ENCODE peak calls at places on chromosome 14, in four cellular contexts. O is thoracic aorta, P is astrocyte of the cerebellum, W is fibroblast of pulmonary artery. B is an unnamed sample.

GRCh38 chr14:101196795-101197590 is 293.5 kb upstream of the RTL1 start:
- DNase-seq in W (no peak), P (no peak), O (no peak), B (no peak)

GRCh38 chr14:53902307-53902706 is 54.3 kb downstream of the BMP4 start:
- DNase-seq in P (no peak), O (no peak), W (no peak), B (no peak)

GRCh38 chr14:99803106-99803437 is 9.9 kb downstream of the EML1 start:
- DNase-seq in P (no peak), O (no peak), W (no peak), B (no peak)

GRCh38 chr14:74627071-74627470 is 15.0 kb upstream of the LTBP2 start:
- DNase-seq in O (no peak), W (no peak), P (no peak), B (no peak)

GRCh38 chr14:79528843-79529405 is 682.4 kb downstream of the DIO2 start:
- DNase-seq in W (no peak), P (no peak), O (no peak), B (no peak)

GRCh38 chr14:71317385-71318096 is 410.3 kb downstream of the PCNX1 start:
- DNase-seq in W (no peak), O (no peak), P (no peak), B (peak; percentile 50)

GRCh38 chr14:21257395-21258193 is 11.6 kb downstream of the HNRNPC start:
- DNase-seq in O (no peak), P (no peak), W (no peak), B (peak; percentile 42)

GRCh38 chr14:74852922-74853530 is 22.9 kb downstream of the PROX2 start:
- DNase-seq in P (no peak), O (no peak), W (peak; percentile 56), B (peak; percentile 93)

GRCh38 chr14:49306152-49306751 is 279.9 kb downstream of the RPS29 start:
- DNase-seq in W (peak; percentile 20), P (peak; percentile 6), O (no peak), B (peak; percentile 1)

GRCh38 chr14:94102768-94103482 is 7.6 kb upstream of the IFI27 start:
- DNase-seq in W (no peak), O (no peak), P (no peak), B (no peak)

GRCh38 chr14:71764701-71765347 is 167.4 kb upstream of the RGS6 start:
- DNase-seq in W (no peak), P (no peak), O (no peak), B (peak; percentile 22)

GRCh38 chr14:66628646-66629045 is 120.7 kb downstream of the GPHN start:
- DNase-seq in O (no peak), W (peak; percentile 25), P (no peak), B (peak; percentile 50)

GRCh38 chr14:99055019-99055418 is 217.0 kb downstream of the BCL11B start:
- DNase-seq in O (no peak), W (no peak), P (no peak), B (peak; percentile 42)

GRCh38 chr14:75539165-75539561 is 16.9 kb downstream of the BATF start:
- DNase-seq in P (no peak), O (no peak), W (no peak), B (no peak)

GRCh38 chr14:78752789-78753188 is 582.6 kb downstream of the NRXN3 start:
- DNase-seq in P (no peak), W (no peak), O (no peak), B (no peak)

GRCh38 chr14:80850197-80850814 is 91.2 kb downstream of the CEP128 start:
- DNase-seq in O (no peak), P (peak; percentile 41), W (peak; percentile 79), B (peak; percentile 53)

GRCh38 chr14:62597143-62597542 is 448.1 kb downstream of the KCNH5 start:
- DNase-seq in O (no peak), P (no peak), W (no peak), B (no peak)

GRCh38 chr14:73262427-73263183 is 25.3 kb downstream of the PAPLN start:
- DNase-seq in P (no peak), W (no peak), O (no peak), B (no peak)

GRCh38 chr14:68283378-68284123 is 464.0 kb downstream of the RAD51B start:
- DNase-seq in W (no peak), P (no peak), O (no peak), B (peak; percentile 29)

GRCh38 chr14:73717998-73718741 is 4.0 kb upstream of the PNMA1 start:
- DNase-seq in O (no peak), P (no peak), W (no peak), B (no peak)

GRCh38 chr14:91245029-91245428 is 525 bp upstream of the GPR68 start:
- DNase-seq in O (no peak), P (no peak), W (no peak), B (no peak)

GRCh38 chr14:72611956-72612500 is 281.9 kb downstream of the DPF3 start:
- DNase-seq in W (no peak), P (no peak), O (no peak), B (no peak)

GRCh38 chr14:63046339-63047268 is 1.3 kb upstream of the KCNH5 start:
- DNase-seq in W (no peak), O (no peak), P (no peak), B (no peak)

GRCh38 chr14:74135386-74135785 is 50.6 kb downstream of the LIN52 start:
- DNase-seq in O (no peak), W (peak; percentile 69), P (peak; percentile 48), B (peak; percentile 46)

GRCh38 chr14:72104011-72104613 is 171.9 kb downstream of the RGS6 start:
- DNase-seq in W (no peak), O (no peak), P (no peak), B (no peak)

GRCh38 chr14:85607571-85608219 is 77.8 kb downstream of the FLRT2 start:
- DNase-seq in W (peak; percentile 78), P (peak; percentile 84), O (no peak), B (peak; percentile 91)

GRCh38 chr14:68785817-68786490 is 6.9 kb downstream of the ZFP36L1 start:
- DNase-seq in O (no peak), P (no peak), W (peak; percentile 86), B (peak; percentile 88)

GRCh38 chr14:95527392-95528002 is 7.4 kb upstream of the GLRX5 start:
- DNase-seq in P (no peak), O (no peak), W (peak; percentile 84), B (peak; percentile 87)
- TF ChIP-seq CTCF in P (peak; percentile 77), O (peak; percentile 76), W (peak; percentile 83), B (peak; percentile 80)

DNA sequence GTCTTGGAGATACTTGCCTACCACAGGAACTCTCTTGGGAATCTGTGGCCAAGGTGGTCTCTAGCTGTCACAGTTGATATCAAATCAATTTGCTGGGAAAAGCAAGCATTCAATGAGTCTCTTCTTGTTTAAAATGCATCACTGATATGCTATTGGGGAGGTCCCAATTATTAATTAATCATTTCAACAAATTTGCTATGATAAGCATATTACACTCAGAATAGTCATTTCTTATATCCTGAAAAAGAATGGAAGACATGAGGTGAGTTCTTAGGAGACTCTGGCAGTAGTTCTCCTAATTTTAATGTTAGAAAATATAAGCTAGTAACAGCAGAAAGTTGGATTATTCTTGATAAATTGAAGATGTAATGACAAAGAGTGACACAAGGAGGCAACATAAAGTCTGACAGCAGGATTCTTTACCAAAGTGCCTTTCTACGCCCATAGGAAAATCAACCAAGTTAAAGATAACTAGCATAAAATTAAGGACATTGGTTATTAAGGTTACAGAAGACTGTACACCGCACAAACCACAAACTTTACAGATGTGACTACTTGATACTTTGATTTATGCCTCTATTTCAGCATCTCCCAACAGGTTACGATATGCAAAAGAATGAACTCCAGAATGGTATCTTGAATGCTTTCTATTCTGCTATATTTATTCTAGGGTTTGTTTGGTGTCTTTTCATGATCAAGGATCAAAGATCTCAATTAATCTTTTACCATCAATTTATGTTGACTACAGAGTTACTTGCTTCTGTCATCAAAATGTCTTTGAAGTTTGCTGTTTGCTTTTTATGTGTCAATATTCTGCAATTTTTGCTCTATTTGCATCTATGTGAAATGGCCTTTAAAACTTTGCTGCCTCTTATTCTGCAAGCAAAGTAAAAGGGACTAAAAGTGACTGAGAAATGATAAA is 349.6 kb upstream of the CLEC14A start:
- DNase-seq in O (no peak), W (peak; percentile 10), P (no peak), B (no peak)
- TF ChIP-seq CTCF in O (no peak), W (peak; percentile 11), P (no peak), B (peak; percentile 34)

DNA sequence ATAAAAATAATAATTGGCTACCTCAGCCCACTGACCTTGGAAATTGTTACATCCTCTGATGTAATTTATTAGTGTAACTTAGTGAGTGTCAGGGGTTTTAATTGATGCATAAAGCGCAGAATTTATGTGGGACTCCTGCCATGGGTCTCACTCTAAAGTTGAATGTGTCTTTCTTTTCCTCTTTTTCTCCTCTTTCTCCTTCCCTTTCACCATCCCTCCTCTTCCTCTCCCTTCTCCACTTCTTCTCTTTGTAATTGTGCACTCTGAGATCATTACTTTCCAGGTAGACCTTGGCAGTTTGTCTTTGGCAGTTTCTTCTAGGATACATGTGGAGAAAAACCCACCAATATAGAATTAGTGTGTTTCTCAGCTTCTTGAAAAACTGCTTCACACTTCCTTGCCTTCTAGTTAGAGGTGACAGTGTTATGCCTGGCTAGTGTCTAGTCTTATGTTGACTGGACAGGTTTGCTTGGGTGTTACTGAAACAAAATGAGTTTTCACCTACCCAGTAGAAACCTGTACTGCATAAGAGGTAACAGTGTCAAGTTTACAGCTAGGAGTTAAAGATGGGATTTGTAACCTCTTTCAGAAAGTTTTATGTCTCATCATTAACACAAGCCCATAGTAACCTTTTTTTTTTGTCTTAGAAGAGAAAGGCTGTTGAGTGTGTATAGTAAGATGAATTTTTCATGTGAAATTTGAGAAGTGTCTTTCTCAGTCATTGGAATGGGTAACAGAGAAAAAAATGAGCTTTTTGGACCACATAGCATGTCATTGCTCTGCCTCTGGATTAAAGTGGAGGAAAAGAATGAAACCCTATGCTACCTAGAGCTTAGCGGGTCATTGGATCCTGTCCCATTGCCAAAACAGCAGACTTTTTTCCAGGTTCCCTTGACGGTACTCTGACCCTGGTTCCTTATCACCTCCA is 18.6 kb downstream of the PELI2 start:
- DNase-seq in W (no peak), O (no peak), P (no peak), B (no peak)
- TF ChIP-seq CTCF in W (no peak), O (no peak), P (no peak), B (no peak)

GRCh38 chr14:102795060-102795925 is 18.0 kb downstream of the TRAF3 start:
- DNase-seq in W (peak; percentile 94), P (no peak), O (peak; percentile 32), B (peak; percentile 81)
- TF ChIP-seq CTCF in W (peak; percentile 61), P (peak; percentile 24), O (no peak), B (peak; percentile 43)

DNA sequence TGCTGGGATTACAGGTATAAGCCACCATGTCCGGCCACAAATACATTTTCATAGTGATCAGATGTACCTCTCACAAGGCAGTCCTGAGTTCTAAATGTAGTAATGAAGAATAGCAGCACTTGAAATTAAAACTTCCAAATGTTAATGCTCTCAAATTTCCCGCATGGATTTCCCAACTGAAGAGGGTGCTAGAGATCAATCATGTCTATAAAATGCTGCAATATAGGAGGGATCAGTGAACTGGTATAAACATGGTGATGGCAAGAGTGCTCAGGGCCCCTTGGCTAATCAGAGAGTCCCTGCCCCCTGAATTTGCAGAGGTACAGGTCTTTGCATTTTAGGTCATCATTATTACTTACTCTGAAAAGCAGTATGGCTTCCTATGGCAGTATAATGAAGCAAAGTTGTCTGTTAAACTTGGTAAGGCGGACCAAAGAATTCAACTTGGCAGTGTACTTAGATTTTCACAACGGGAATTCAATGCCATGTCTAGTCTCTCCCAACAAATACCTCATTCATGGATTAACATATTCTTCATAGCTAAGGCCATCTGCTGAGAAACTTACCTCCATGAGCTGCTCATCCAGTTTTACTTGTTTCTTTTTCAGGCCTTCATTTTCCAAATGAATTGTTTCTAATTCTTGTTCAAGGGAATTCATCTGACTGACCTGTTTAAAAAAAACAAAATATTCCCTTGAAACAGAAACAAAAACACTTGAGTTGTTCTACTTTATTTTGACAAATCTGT is 67.0 kb upstream of the SAV1 start:
- DNase-seq in O (no peak), W (no peak), P (no peak), B (no peak)
- TF ChIP-seq CTCF in O (peak; percentile 9), W (no peak), P (no peak), B (no peak)